ENCODE peak calls at places on chromosomes 5 and 9, in four cellular contexts. X, Z, Q and L are unnamed samples.
A peak's percentile ranks its signal among the peaks of the same experiment; 100 is the strongest.

GRCh38 chr5:123036391-123037103 is at the start of gene PPIC:
- DNase-seq in X (peak; percentile 86), Z (peak; percentile 90), Q (peak; percentile 80), L (peak; percentile 86)

GRCh38 chr5:164235176-164235914 is 729.9 kb downstream of the MAT2B start:
- DNase-seq in X (no peak), Z (no peak), Q (peak; percentile 98), L (no peak)

GRCh38 chr5:83549681-83550080 is 78.1 kb downstream of the VCAN start:
- DNase-seq in X (no peak), Z (no peak), Q (no peak), L (no peak)

GRCh38 chr5:155293605-155294178 is 280.1 kb downstream of the KIF4B start:
- DNase-seq in X (no peak), Z (no peak), Q (no peak), L (no peak)

GRCh38 chr5:111585291-111585690 is 73.0 kb upstream of the STARD4 start:
- DNase-seq in X (no peak), Z (no peak), Q (peak; percentile 69), L (no peak)

GRCh38 chr5:73170522-73170921 is 2.5 kb upstream of the TMEM174 start:
- DNase-seq in X (no peak), Z (no peak), Q (no peak), L (no peak)

GRCh38 chr5:83714780-83715179 is 5.9 kb downstream of the HAPLN1 start:
- DNase-seq in X (no peak), Z (no peak), Q (no peak), L (no peak)

GRCh38 chr5:75040973-75041372 is 11.4 kb downstream of the GCNT4 start:
- DNase-seq in X (no peak), Z (no peak), Q (peak; percentile 56), L (no peak)

GRCh38 chr9:35712762-35713400 is 19.1 kb downstream of the TLN1 start:
- DNase-seq in X (no peak), Z (no peak), Q (no peak), L (no peak)

GRCh38 chr9:137866226-137867141 is 11.1 kb upstream of the CACNA1B start:
- DNase-seq in X (no peak), Z (no peak), Q (no peak), L (no peak)

DNA sequence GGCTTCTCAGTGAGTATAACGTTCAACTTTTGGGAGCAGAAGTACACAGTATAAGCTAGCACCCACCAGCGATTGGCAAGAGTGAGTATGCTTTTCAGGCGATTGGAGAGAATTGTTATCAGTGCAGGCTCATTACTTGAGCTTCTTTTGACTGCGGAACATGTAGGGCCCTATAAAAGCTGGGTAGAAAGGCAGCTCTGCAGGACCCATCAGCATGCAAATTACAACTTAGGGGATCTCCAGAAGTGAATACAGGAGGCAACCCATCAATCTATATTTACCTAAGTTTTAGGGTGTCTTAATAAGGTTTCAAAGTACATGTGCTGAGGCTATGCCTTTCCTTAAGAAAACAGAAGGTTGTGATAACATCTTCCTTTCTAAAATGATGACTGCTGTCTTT is 225.0 kb downstream of the MLLT3 start:
- DNase-seq in X (no peak), Z (no peak), Q (no peak), L (no peak)
- TF ChIP-seq CTCF in X (no peak), Z (no peak), Q (no peak), L (no peak)

GRCh38 chr5:956941-957729 is 51.5 kb upstream of the NKD2 start:
- DNase-seq in X (no peak), Z (no peak), Q (peak; percentile 93), L (no peak)

GRCh38 chr5:956178-956761 is 52.3 kb upstream of the NKD2 start:
- DNase-seq in X (no peak), Z (no peak), Q (no peak), L (no peak)

GRCh38 chr5:959581-960531 is 48.7 kb upstream of the NKD2 start:
- DNase-seq in X (peak; percentile 34), Z (no peak), Q (no peak), L (no peak)

GRCh38 chr5:958701-959571 is 49.7 kb upstream of the NKD2 start:
- DNase-seq in X (peak; percentile 38), Z (no peak), Q (peak; percentile 73), L (no peak)

DNA sequence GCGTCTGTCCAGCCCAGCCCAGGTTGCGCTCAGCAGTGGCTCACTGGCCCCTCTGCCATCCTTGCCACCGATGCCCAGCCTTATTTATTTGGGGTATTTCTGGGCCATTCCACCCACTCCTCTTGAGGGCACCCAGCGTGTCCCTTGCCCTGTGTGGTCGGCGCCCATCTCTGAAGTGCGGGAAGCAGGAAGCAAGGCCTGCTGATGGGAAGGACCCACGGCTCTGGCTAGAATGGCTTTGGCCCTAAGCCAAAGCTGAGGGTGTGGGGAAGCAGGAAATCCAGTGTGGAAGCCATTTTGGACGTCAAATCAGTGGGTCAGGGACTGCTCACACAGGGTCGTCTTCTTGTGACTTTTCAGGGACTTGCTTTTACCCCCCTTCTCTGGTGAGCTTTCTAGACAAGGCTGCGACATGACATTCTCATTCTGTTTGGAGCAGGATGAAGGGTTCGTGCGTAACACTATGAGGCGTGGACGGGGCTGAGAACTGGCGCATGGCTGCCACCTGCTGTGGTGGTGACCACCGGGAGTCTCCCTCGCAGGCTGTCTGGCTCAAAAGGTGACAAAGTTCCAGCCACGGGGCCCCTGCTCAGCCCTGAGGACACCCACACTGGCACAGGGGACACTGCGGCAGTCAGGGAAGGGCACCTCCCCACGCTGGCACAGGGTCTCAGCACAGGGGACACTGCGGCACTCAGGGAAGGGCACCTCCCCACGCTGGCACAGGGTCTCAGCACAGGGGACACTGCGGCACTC is 50.7 kb upstream of the NKD2 start:
- DNase-seq in X (no peak), Z (no peak), Q (no peak), L (no peak)
- H3K4me3 ChIP-seq in X (no peak overlapping the region), Z (no peak overlapping the region), Q (no peak overlapping the region), L (no peak overlapping the region)

GRCh38 chr5:39714036-39714698 is 289.4 kb upstream of the DAB2 start:
- DNase-seq in X (no peak), Z (no peak), Q (peak; percentile 44), L (no peak)

GRCh38 chr5:39712316-39713223 is 287.8 kb upstream of the DAB2 start:
- DNase-seq in X (no peak), Z (no peak), Q (no peak), L (no peak)

GRCh38 chr5:39713224-39713911 is 288.6 kb upstream of the DAB2 start:
- DNase-seq in X (no peak), Z (no peak), Q (no peak), L (peak; percentile 27)

GRCh38 chr5:39717186-39717897 is 292.6 kb upstream of the DAB2 start:
- DNase-seq in X (no peak), Z (no peak), Q (peak; percentile 15), L (no peak)

DNA sequence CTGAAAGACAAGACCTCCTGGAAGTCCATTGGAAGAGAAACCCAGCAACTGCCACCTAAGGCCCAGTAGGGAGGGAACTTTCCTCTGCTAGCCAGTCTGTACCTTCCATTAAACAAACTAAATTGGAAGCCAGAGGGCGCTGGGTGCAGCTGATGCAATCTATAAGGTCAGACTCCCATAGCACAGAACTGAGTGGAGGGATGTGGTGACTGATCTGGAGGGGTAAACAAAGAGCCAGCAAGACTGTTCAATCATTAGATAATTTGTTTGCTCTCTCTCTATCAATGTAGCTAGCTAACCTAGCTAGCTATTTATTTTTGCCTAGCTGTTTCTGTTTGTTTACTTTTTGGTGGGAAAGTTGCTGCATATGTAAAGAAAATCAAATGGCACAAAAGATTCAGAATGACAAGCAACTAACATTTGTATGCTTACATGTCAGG is 291.8 kb upstream of the DAB2 start:
- DNase-seq in X (no peak), Z (no peak), Q (peak; percentile 54), L (peak; percentile 24)
- TF ChIP-seq CTCF in X (peak; percentile 44), Z (peak; percentile 17), Q (peak; percentile 55), L (peak; percentile 25)

DNA sequence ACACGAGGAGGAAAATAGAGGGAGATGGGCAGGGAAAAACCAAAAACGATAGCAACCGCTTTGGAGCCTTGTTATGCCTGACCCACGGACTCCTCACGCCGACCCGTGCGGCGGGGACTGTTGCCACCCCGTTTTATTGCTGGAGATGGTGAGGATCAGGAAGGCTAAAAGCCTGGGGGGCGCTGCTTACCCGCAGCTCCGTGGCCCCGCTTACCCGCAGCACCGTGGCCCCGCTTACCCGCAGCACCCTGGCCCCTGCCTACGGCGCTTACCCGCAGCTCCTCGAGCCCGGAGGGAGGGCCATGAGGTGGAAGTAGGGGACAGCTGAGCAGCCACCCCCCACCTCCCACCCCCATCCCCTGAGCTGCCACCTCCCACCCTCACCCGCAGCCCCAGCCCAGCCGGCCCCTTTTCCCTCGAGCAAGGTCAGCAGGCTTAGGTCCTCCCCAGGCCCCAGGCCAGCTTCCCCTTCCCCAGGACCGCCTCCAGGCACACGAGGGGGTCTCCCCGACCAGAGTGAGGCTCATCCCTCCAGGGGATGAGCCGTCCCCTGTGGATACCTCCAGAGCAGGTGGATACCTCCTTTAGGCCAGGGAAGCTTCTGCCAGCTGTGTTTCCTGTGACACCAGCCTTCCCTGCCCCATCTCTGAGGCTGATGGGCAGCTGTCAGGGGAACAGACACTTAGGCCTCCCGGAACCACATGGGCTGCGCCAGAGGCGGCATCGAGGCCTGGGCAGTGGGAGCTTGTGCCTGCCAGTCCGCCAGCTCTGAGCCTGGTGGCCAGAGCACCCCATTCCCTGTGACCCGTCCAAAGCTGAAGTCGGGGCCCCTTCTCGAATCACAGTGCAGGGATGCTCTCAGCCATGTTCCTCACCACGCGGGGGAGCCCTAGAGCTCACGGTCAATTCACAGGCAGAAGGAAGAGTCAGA is 92.3 kb downstream of the LMX1B start:
- DNase-seq in X (no peak), Z (peak; percentile 68), Q (no peak), L (peak; percentile 69)
- H3K4me3 ChIP-seq in X (no peak overlapping the region), Z (peak overlapping the region; percentile 20), Q (no peak overlapping the region), L (peak overlapping the region; percentile 26)

GRCh38 chr5:64595519-64595855 is 89.7 kb downstream of the RGS7BP start:
- DNase-seq in X (no peak), Z (no peak), Q (no peak), L (no peak)

GRCh38 chr5:64592942-64593341 is 87.1 kb downstream of the RGS7BP start:
- DNase-seq in X (no peak), Z (no peak), Q (no peak), L (no peak)

GRCh38 chr5:64594025-64594424 is 88.2 kb downstream of the RGS7BP start:
- DNase-seq in X (no peak), Z (no peak), Q (no peak), L (no peak)

GRCh38 chr5:64599226-64599625 is 91.1 kb upstream of the SHISAL2B start:
- DNase-seq in X (no peak), Z (no peak), Q (no peak), L (no peak)

DNA sequence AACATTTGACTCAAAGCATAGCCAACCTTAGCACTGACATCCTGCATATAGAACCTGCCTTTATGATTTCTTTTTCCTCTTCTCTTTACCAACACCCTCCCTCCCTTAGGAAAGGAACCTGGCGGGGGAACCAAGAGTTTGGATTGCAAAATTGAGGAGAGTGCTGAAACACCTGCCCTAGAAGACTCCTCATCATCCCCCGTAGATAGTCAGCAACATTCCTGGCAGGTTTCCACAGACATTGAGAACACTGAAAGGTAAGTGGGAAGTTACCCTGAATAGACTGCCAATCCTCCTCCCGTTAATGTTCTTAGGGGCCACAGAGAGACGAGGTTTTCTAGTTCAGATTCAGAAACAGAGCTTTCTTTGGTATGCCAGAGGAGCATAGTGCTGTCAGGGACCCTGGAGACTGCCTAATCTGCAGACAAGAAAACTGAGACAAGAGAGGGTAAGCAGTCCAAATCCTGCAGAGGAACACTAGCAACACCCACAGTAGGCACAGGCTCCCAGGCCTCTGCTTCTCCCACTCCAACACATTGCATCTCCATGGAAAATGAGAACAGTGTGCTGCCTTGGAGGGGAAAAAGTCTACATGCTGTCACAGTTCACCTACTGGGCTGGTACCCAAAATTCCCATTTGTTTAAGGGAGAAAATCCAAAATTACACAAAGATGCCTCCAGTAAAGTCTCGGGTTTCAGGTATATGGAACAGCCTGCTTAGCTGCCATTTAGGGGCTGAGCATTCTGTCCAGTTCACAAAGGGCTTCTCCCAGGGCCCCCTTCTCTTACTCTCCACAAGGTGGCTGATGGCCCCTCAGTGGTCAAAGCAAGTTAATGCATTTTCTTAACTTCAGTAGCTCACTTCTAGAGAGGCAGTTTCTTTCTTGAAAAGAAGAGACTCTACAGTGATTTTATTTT is 89.0 kb downstream of the RGS7BP start:
- DNase-seq in X (no peak), Z (no peak), Q (no peak), L (no peak)
- TF ChIP-seq CTCF in X (peak; percentile 53), Z (no peak), Q (peak; percentile 31), L (peak; percentile 46)